ENCODE peak calls at places on chromosomes 13 and 19, in five cellular contexts. H is heart right ventricle, F is testis, M is Peyer's patch, C is tibial nerve. G is an unnamed sample.

GRCh38 chr19:3945838-3946237 is 13.0 kb downstream of the NMRK2 start:
- DNase-seq in M (no peak), C (no peak), F (no peak), H (no peak), G (no peak)

GRCh38 chr19:53671621-53672111 is 39.9 kb downstream of the DPRX start:
- DNase-seq in M (no peak), F (no peak), H (no peak), C (no peak), G (no peak)

GRCh38 chr13:98537740-98538139 is 39.2 kb downstream of the STK24 start:
- DNase-seq in C (no peak), M (peak; percentile 34), F (no peak), H (no peak), G (no peak)

GRCh38 chr19:11203194-11204075 is 6.1 kb upstream of the KANK2 start:
- DNase-seq in C (peak; percentile 76), H (peak; percentile 81), M (peak; percentile 71), F (peak; percentile 88), G (peak; percentile 64)

GRCh38 chr13:39269411-39269810 is 231.2 kb downstream of the NHLRC3 start:
- DNase-seq in F (no peak), M (no peak), H (no peak), C (no peak), G (no peak)

GRCh38 chr19:524062-524674 is 7.4 kb upstream of the CDC34 start:
- DNase-seq in M (no peak), H (no peak), F (no peak), C (no peak), G (no peak)

GRCh38 chr13:112161441-112162301 is 94.7 kb downstream of the SOX1 start:
- DNase-seq in M (no peak), F (no peak), C (no peak), H (no peak), G (no peak)

GRCh38 chr13:43878897-43879322 is 630 bp downstream of the CCDC122 start:
- DNase-seq in F (peak; percentile 80), C (peak; percentile 62), M (peak; percentile 83), H (peak; percentile 78), G (peak; percentile 24)

GRCh38 chr19:43625918-43626579 is 6.6 kb upstream of the ZNF428 start:
- DNase-seq in M (no peak), F (no peak), H (peak; percentile 24), C (no peak), G (no peak)

GRCh38 chr19:12868540-12869112 is 12.6 kb downstream of the DNASE2 start:
- DNase-seq in F (peak; percentile 64), H (no peak), C (no peak), M (no peak), G (no peak)

GRCh38 chr19:24057144-24057543 is 29.8 kb upstream of the ZNF254 start:
- DNase-seq in M (no peak), H (no peak), F (no peak), C (no peak), G (no peak)

DNA sequence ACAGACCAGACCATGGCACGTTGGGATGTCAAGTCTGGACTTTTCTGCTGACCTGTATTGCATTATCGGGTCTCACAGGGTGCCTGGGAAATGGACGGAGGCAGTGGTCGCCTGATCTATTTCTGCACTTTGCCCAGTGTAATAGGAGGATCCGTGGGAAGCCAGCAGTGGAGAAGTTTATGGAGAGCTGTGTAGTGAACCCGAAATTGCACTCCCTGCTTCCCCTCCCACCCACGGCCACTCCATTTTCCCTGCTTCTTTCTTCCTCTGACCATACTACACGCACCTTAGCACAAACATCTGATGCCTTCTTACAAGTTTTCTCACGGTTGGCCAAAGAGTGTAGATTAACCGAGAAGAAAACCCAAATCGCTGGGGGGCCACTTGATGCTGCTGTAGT is 16.9 kb downstream of the EFNB2 start:
- DNase-seq in F (no peak), M (no peak), H (no peak), C (no peak), G (no peak)
- TF ChIP-seq CTCF in F (no peak), M (no peak), H (no peak), C (no peak), G (no peak)

DNA sequence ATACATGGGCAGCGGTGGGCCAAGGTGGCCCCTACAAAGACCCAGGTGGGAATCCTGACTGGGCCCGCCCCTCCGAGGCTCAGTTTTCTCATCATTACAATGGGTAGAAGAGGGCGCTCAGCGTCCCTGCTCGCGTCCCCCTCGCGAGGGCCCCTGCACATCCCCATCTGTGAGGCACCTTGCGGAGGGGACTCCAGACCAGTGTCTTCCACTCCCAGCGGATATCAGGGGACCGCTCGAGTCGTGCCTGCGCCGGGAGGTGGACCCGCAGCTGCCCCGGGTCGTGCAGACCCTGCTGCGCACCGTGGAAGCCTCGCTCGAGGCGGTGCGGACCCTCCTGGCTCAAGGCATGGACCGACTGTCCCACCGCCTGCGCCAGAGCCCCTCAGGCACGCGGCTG is 15.3 kb upstream of the COLGALT1 start:
- DNase-seq in F (no peak), M (no peak), C (no peak), H (no peak), G (no peak)
- H3K4me3 ChIP-seq in F (peak overlapping the region; percentile 53), M (no peak overlapping the region), C (no peak overlapping the region), H (no peak overlapping the region), G (no peak overlapping the region)

DNA sequence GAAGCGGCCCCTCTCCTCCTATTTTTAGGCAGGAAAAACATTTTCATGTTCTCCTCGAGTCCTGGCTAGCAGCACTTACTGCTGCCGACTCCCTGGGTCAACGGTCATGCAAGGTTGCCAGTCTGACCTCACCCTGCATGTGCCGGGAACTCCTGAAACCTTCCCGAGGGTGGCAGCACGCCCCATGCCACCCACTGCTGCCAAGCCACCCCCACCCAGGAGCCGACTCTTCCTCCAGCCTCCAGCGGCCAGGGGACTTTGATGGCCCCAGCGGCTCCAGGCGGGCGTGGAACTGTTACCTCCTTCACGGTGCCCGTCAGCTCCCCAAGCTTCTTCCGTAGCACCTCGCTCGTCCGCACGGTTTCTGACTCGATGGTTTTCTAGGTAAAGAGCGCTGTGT is 8.7 kb downstream of the TIMM44 start:
- DNase-seq in H (no peak), C (no peak), M (no peak), F (no peak), G (no peak)
- H3K36me3 ChIP-seq in H (peaks cover 45% of the 10 kb centered on the region), C (peaks cover 4% of the 10 kb centered on the region), M (no peaks in the 10 kb centered on the region), F (no peaks in the 10 kb centered on the region), G (peaks cover 82% of the 10 kb centered on the region)

GRCh38 chr13:79450110-79450509 is 30.8 kb upstream of the NDFIP2 start:
- DNase-seq in C (no peak), M (no peak), F (no peak), H (no peak), G (no peak)
- TF ChIP-seq CTCF in C (no peak), M (no peak), F (no peak), H (no peak), G (no peak)

DNA sequence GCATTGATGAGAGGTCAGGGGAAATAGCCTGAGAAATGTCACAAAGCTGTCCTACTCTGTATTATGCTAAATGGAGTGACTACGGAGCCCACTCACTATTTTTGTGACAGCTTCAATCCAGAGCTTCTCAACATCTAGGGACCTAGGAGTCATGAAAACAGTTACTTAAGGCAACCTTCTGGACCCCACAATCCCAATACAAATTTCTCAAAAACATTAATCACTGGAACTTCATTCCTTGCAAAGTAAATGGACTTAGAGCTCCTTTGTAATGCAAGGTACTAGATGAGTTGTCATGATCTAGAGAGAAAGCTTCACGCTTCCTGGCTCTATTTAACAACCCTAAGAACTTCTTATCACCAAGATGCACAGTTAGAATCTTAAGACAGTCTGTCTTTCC is 2.6 kb upstream of the RAP2A start:
- DNase-seq in F (no peak), M (no peak), C (no peak), H (no peak), G (no peak)
- H3K4me3 ChIP-seq in F (no peak overlapping the region), M (no peak overlapping the region), C (no peak overlapping the region), H (no peak overlapping the region), G (no peak overlapping the region)

GRCh38 chr13:72751220-72751619 is 23.5 kb downstream of the BORA start:
- DNase-seq in H (no peak), F (no peak), C (no peak), M (no peak), G (no peak)

GRCh38 chr13:72745260-72745659 is 17.5 kb downstream of the BORA start:
- DNase-seq in C (no peak), F (no peak), M (no peak), H (no peak), G (no peak)
- H3K36me3 ChIP-seq in C (no peaks in the 10 kb centered on the region), F (no peaks in the 10 kb centered on the region), M (no peaks in the 10 kb centered on the region), H (peaks cover 6% of the 10 kb centered on the region), G (peaks cover 49% of the 10 kb centered on the region)

G was measured in WERI-Rb-1.